ENCODE peak calls at places on chromosomes 16 and 17, in five cellular contexts. Z is cardiac muscle cell; Y is fibroblast of lung; F is naive thymus-derived CD4-positive, alpha-beta T cell; O is Peyer's patch. R is an unnamed sample.

GRCh38 chr17:68777243-68777855 is 176.2 kb upstream of the FAM20A start:
- DNase-seq in F (peak; percentile 30), Y (peak; percentile 87), O (no peak), Z (peak; percentile 71), R (peak; percentile 56)

GRCh38 chr17:11825902-11826301 is 171.4 kb downstream of the ZNF18 start:
- DNase-seq in Z (no peak), O (no peak), F (no peak), Y (no peak), R (no peak)

GRCh38 chr17:69474171-69474831 is 59.8 kb downstream of the MAP2K6 start:
- DNase-seq in Z (no peak), Y (no peak), O (no peak), F (no peak), R (peak; percentile 74)

GRCh38 chr17:27506348-27507218 is 50.3 kb downstream of the KSR1 start:
- DNase-seq in Y (no peak), Z (no peak), O (no peak), F (no peak), R (no peak)

GRCh38 chr17:33523577-33523981 is 230.5 kb upstream of the ASIC2 start:
- DNase-seq in F (no peak), Y (peak; percentile 10), O (no peak), Z (no peak), R (no peak)

GRCh38 chr16:69563605-69564580 is 1.9 kb upstream of the NFAT5 start:
- DNase-seq in O (no peak), Y (peak; percentile 17), Z (no peak), F (peak; percentile 37), R (peak; percentile 45)

GRCh38 chr17:66165537-66166123 is 26.3 kb downstream of the CEP112 start:
- DNase-seq in Y (peak; percentile 80), Z (peak; percentile 54), F (peak; percentile 53), O (no peak), R (no peak)

GRCh38 chr17:74493381-74493833 is 27.0 kb downstream of the CD300A start:
- DNase-seq in Y (peak; percentile 57), O (peak; percentile 78), Z (peak; percentile 77), F (peak; percentile 73), R (peak; percentile 78)

GRCh38 chr16:15509051-15509592 is 74.7 kb downstream of the BMERB1 start:
- DNase-seq in Z (no peak), O (no peak), Y (no peak), F (no peak), R (no peak)

GRCh38 chr17:76642994-76643393 is 563 bp downstream of the ST6GALNAC1 start:
- DNase-seq in F (no peak), Y (no peak), Z (no peak), O (no peak), R (no peak)

GRCh38 chr16:5523794-5524193 is 426.2 kb upstream of the EEF2KMT start:
- DNase-seq in Z (no peak), Y (no peak), O (no peak), F (no peak), R (peak; percentile 48)

GRCh38 chr17:58535431-58535830 is 21.0 kb upstream of the MTMR4 start:
- DNase-seq in F (no peak), O (no peak), Y (peak; percentile 61), Z (no peak), R (no peak)

GRCh38 chr16:89822188-89823086 is 5.8 kb upstream of the SPIRE2 start:
- DNase-seq in Y (no peak), Z (peak; percentile 43), O (peak; percentile 66), F (no peak), R (peak; percentile 78)

GRCh38 chr16:4263504-4264436 is 9.1 kb downstream of the TFAP4 start:
- DNase-seq in O (peak; percentile 76), Z (peak; percentile 84), Y (peak; percentile 98), F (no peak), R (no peak)

GRCh38 chr17:38673714-38674012 is 1.1 kb downstream of the EPOP start:
- DNase-seq in Y (peak; percentile 6), F (no peak), Z (peak; percentile 51), O (no peak), R (no peak)

GRCh38 chr16:58652741-58653140 is 23.1 kb upstream of the CNOT1 start:
- DNase-seq in Y (peak; percentile 25), F (no peak), O (no peak), Z (peak; percentile 63), R (no peak)

GRCh38 chr16:19524866-19525723 is 1.4 kb downstream of the CCP110 start:
- DNase-seq in F (no peak), O (no peak), Y (no peak), Z (peak; percentile 6), R (no peak)

GRCh38 chr16:84281077-84281476 is 13.6 kb upstream of the WFDC1 start:
- DNase-seq in Y (peak; percentile 24), F (no peak), O (no peak), Z (peak; percentile 31), R (no peak)

GRCh38 chr17:17181666-17182600 is 24.2 kb downstream of the PLD6 start:
- DNase-seq in Y (no peak), Z (no peak), O (no peak), F (peak; percentile 79), R (no peak)

GRCh38 chr16:6016530-6017184 is 919.1 kb upstream of the EEF2KMT start:
- DNase-seq in F (no peak), Y (no peak), O (no peak), Z (peak; percentile 82), R (peak; percentile 16)

GRCh38 chr17:1755993-1756306 is 5.9 kb upstream of the SERPINF1 start:
- DNase-seq in Y (no peak), Z (no peak), F (no peak), O (no peak), R (peak; percentile 25)

GRCh38 chr17:29572691-29573557 is 4.4 kb downstream of the TP53I13 start:
- DNase-seq in F (peak; percentile 62), Y (peak; percentile 47), Z (peak; percentile 82), O (peak; percentile 67), R (peak; percentile 74)
- H3K4me3 ChIP-seq in F (no peak overlapping the region), Y (no peak overlapping the region), Z (no peak overlapping the region), O (peak overlapping the region; percentile 23), R (peak overlapping the region; percentile 15)

GRCh38 chr16:72025404-72026114 is 17.0 kb downstream of the DHODH start:
- DNase-seq in Y (no peak), Z (no peak), O (no peak), F (no peak), R (no peak)
- H3K36me3 ChIP-seq in Y (peaks cover 5% of the 10 kb centered on the region), Z (no peaks in the 10 kb centered on the region), O (no peaks in the 10 kb centered on the region), F (no peaks in the 10 kb centered on the region), R (peaks cover 32% of the 10 kb centered on the region)

DNA sequence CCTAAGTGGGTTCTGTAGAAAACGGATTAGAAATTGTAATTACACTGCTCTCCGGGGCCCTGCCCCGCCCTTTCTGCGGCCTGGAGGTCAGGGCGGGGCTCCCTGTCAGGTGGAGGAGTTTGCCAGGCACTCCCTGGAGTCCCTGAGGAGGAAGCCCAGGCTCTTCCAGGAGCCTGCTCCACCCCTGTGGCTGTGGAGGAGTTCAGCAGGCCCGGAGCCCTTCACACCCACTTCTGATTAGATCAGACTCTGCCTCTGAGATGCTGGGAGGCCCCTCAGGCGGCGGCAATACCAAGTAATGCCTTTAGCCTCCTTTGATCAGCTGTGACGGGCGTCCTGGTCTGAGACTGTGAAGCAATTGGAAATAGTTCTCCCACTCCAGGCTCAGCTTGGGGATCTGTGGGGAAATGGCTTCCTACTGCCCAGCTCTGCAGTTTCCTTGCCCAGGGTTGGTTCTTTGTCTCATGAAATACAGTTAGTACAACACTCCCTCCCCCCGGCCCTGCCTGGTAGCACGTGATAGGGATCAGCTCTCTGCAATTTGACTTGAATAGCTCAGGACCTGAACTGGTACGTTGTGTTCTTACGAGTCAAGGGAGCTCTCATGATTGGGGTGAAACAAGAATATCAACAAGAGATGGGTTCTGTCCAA is 22.3 kb downstream of the BAIAP2 start:
- DNase-seq in F (no peak), O (peak; percentile 79), Z (peak; percentile 61), Y (peak; percentile 79), R (peak; percentile 93)
- H3K27ac ChIP-seq in F (no peak overlapping the region), O (peak overlapping the region; percentile 69), Z (peak overlapping the region; percentile 75), Y (no peak overlapping the region), R (peak overlapping the region; percentile 87)

GRCh38 chr17:45263477-45263860 is 1.6 kb upstream of the SPATA32 start:
- DNase-seq in O (peak; percentile 70), F (no peak), Y (no peak), Z (peak; percentile 11), R (no peak)

GRCh38 chr17:45261577-45262515 is at the start of gene SPATA32:
- DNase-seq in Y (peak; percentile 31), F (peak; percentile 69), O (peak; percentile 78), Z (peak; percentile 63), R (no peak)

GRCh38 chr17:45257115-45257514 is 4.8 kb downstream of the SPATA32 start:
- DNase-seq in O (no peak), Z (no peak), Y (no peak), F (no peak), R (no peak)

GRCh38 chr17:45262516-45263476 is 902 bp upstream of the SPATA32 start:
- DNase-seq in Z (no peak), F (no peak), O (no peak), Y (peak; percentile 48), R (no peak)

DNA sequence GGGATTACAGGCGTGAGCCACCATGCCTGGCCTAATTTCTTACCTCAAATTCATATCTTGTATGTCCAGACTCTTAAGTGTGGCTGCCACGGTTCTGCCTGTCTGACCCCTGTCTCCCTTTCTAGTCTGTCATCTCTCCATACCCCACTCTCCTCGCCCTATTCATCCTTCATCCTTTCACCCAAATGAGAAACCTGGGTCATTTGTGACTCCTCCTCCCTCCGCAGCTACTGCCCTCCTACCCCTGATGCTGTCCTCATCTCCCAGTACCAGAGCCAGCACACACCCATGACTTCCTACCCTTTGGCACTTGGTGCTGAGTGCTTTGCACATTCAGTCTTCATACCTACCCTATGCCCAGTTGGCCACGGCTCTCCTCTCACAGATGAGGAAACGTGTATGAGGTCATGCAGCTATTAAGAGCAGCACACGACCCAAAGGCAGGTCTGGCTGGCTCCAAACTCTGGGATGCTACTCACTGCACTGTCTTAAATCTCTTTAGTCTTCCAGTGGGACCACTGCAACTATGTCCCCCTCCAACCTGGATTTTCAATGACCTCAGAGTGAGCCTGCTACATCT is 1.6 kb downstream of the SPATA32 start:
- DNase-seq in Z (no peak), O (no peak), Y (no peak), F (no peak), R (no peak)
- H3K4me3 ChIP-seq in Z (no peak overlapping the region), O (no peak overlapping the region), Y (no peak overlapping the region), F (no peak overlapping the region), R (no peak overlapping the region)

GRCh38 chr17:37019745-37020129 is 71.0 kb downstream of the AATF start:
- DNase-seq in F (no peak), O (no peak), Y (no peak), Z (no peak), R (no peak)
- H3K36me3 ChIP-seq in F (peaks cover 11% of the 10 kb centered on the region), O (no peaks in the 10 kb centered on the region), Y (no peaks in the 10 kb centered on the region), Z (no peaks in the 10 kb centered on the region), R (no peaks in the 10 kb centered on the region)